ENCODE peak calls at places on chromosomes 16 and 17, in six cellular contexts. One of them, this sample, is unnamed.
A peak's percentile ranks its signal among the peaks of the same experiment; 100 is the strongest.

GRCh38 chr17:9054611-9055010 is 33.3 kb downstream of the NTN1 start:
- DNase-seq in effector memory CD8-positive, alpha-beta T cell: no peak
- DNase-seq in stimulated activated CD8-positive, alpha-beta memory T cell treated with anti-CD3 and anti-CD28 coated beads, Interleukin-7, amount 100 ng/mL, for 1 hour: no peak
- DNase-seq in stimulated activated CD4-positive, alpha-beta T cell treated with anti-CD3 and anti-CD28 coated beads, Interleukin-4, amount 100 ng/mL, for 24 hours: no peak
- DNase-seq in NCI-H1417: no peak
- DNase-seq in AG04450: no peak
- DNase-seq in this sample: no peak

GRCh38 chr16:56600398-56600999 is 7.9 kb upstream of the MT2A start:
- DNase-seq in AG04450: no peak
- DNase-seq in stimulated activated CD8-positive, alpha-beta memory T cell treated with anti-CD3 and anti-CD28 coated beads, Interleukin-7, amount 100 ng/mL, for 1 hour: no peak
- DNase-seq in stimulated activated CD4-positive, alpha-beta T cell treated with anti-CD3 and anti-CD28 coated beads, Interleukin-4, amount 100 ng/mL, for 24 hours: peak; percentile 32
- DNase-seq in NCI-H1417: peak; percentile 14
- DNase-seq in effector memory CD8-positive, alpha-beta T cell: no peak
- DNase-seq in this sample: no peak

GRCh38 chr17:32755045-32755805 is 121.7 kb downstream of the MYO1D start:
- DNase-seq in effector memory CD8-positive, alpha-beta T cell: no peak
- DNase-seq in AG04450: peak; percentile 18
- DNase-seq in stimulated activated CD8-positive, alpha-beta memory T cell treated with anti-CD3 and anti-CD28 coated beads, Interleukin-7, amount 100 ng/mL, for 1 hour: no peak
- DNase-seq in stimulated activated CD4-positive, alpha-beta T cell treated with anti-CD3 and anti-CD28 coated beads, Interleukin-4, amount 100 ng/mL, for 24 hours: no peak
- DNase-seq in NCI-H1417: peak; percentile 21
- DNase-seq in this sample: no peak

GRCh38 chr17:55479903-55480302 is 31.3 kb downstream of the SMIM36 start:
- DNase-seq in stimulated activated CD8-positive, alpha-beta memory T cell treated with anti-CD3 and anti-CD28 coated beads, Interleukin-7, amount 100 ng/mL, for 1 hour: no peak
- DNase-seq in stimulated activated CD4-positive, alpha-beta T cell treated with anti-CD3 and anti-CD28 coated beads, Interleukin-4, amount 100 ng/mL, for 24 hours: no peak
- DNase-seq in effector memory CD8-positive, alpha-beta T cell: no peak
- DNase-seq in NCI-H1417: no peak
- DNase-seq in AG04450: no peak
- DNase-seq in this sample: no peak

GRCh38 chr16:69838417-69838990 is 76.4 kb downstream of the WWP2 start:
- DNase-seq in AG04450: no peak
- DNase-seq in effector memory CD8-positive, alpha-beta T cell: no peak
- DNase-seq in stimulated activated CD4-positive, alpha-beta T cell treated with anti-CD3 and anti-CD28 coated beads, Interleukin-4, amount 100 ng/mL, for 24 hours: no peak
- DNase-seq in stimulated activated CD8-positive, alpha-beta memory T cell treated with anti-CD3 and anti-CD28 coated beads, Interleukin-7, amount 100 ng/mL, for 1 hour: no peak
- DNase-seq in NCI-H1417: no peak
- DNase-seq in this sample: no peak

GRCh38 chr17:42845556-42845917 is 1.2 kb downstream of the AOC2 start:
- DNase-seq in NCI-H1417: no peak
- DNase-seq in effector memory CD8-positive, alpha-beta T cell: no peak
- DNase-seq in stimulated activated CD8-positive, alpha-beta memory T cell treated with anti-CD3 and anti-CD28 coated beads, Interleukin-7, amount 100 ng/mL, for 1 hour: no peak
- DNase-seq in AG04450: no peak
- DNase-seq in stimulated activated CD4-positive, alpha-beta T cell treated with anti-CD3 and anti-CD28 coated beads, Interleukin-4, amount 100 ng/mL, for 24 hours: no peak
- DNase-seq in this sample: no peak

GRCh38 chr17:16352303-16352837 is 899 bp downstream of the CENPV start:
- DNase-seq in stimulated activated CD8-positive, alpha-beta memory T cell treated with anti-CD3 and anti-CD28 coated beads, Interleukin-7, amount 100 ng/mL, for 1 hour: no peak
- DNase-seq in stimulated activated CD4-positive, alpha-beta T cell treated with anti-CD3 and anti-CD28 coated beads, Interleukin-4, amount 100 ng/mL, for 24 hours: peak; percentile 28
- DNase-seq in AG04450: no peak
- DNase-seq in effector memory CD8-positive, alpha-beta T cell: peak; percentile 3
- DNase-seq in NCI-H1417: peak; percentile 83
- DNase-seq in this sample: peak; percentile 9

GRCh38 chr16:21314339-21314738 is 36.2 kb upstream of the CRYM start:
- DNase-seq in AG04450: no peak
- DNase-seq in stimulated activated CD4-positive, alpha-beta T cell treated with anti-CD3 and anti-CD28 coated beads, Interleukin-4, amount 100 ng/mL, for 24 hours: no peak
- DNase-seq in NCI-H1417: no peak
- DNase-seq in effector memory CD8-positive, alpha-beta T cell: no peak
- DNase-seq in stimulated activated CD8-positive, alpha-beta memory T cell treated with anti-CD3 and anti-CD28 coated beads, Interleukin-7, amount 100 ng/mL, for 1 hour: no peak
- DNase-seq in this sample: no peak

This sample was measured in T-cell.